ENCODE peak calls at places on chromosomes 2 and 18, in nine cellular contexts. U is lung microvascular endothelial cell, W is NCI-H345, X is fibroblast of the aortic adventitia, J is erythroblast, L is heart left ventricle, F is amniotic stem cell, A is left ventricle myocardium inferior, H is A673. Y is an unnamed sample.

GRCh38 chr18:58828399-58829121 is 36.1 kb upstream of the ZNF532 start:
- DNase-seq in W (no peak), J (no peak), X (no peak), L (no peak), F (no peak), H (no peak), A (no peak), U (no peak), Y (no peak)

GRCh38 chr2:203973000-203973399 is 36.4 kb downstream of the ICOS start:
- DNase-seq in X (no peak), U (no peak), W (no peak), L (no peak), A (no peak), H (no peak), F (no peak), J (no peak), Y (no peak)

GRCh38 chr2:224909885-224910517 is 132.3 kb downstream of the DOCK10 start:
- DNase-seq in X (peak; percentile 92), H (no peak), F (no peak), J (no peak), U (peak; percentile 73), A (peak; percentile 51), W (peak; percentile 45), L (peak; percentile 40), Y (peak; percentile 25)

GRCh38 chr2:86703704-86704370 is 16.3 kb upstream of the RMND5A start:
- DNase-seq in U (no peak), J (no peak), L (peak; percentile 81), W (peak; percentile 90), F (peak; percentile 82), X (peak; percentile 49), H (peak; percentile 81), A (peak; percentile 39), Y (no peak)

GRCh38 chr2:46303233-46303632 is 6.0 kb downstream of the EPAS1 start:
- DNase-seq in H (no peak), F (no peak), J (no peak), W (no peak), X (no peak), U (no peak), L (no peak), A (no peak), Y (no peak)

GRCh38 chr2:48548871-48549270 is 18.9 kb downstream of the STON1 start:
- DNase-seq in J (no peak), L (no peak), W (no peak), F (no peak), X (peak; percentile 76), A (no peak), H (no peak), U (no peak), Y (no peak)

GRCh38 chr18:12637901-12638633 is 19.8 kb downstream of the SPIRE1 start:
- DNase-seq in L (no peak), A (no peak), J (no peak), W (no peak), H (no peak), X (peak; percentile 93), U (no peak), F (no peak), Y (no peak)

GRCh38 chr2:172722481-172722880 is 13.2 kb upstream of the RAPGEF4 start:
- DNase-seq in L (no peak), H (no peak), F (no peak), U (no peak), W (no peak), A (no peak), J (no peak), X (no peak), Y (no peak)

GRCh38 chr2:54708584-54709340 is 14.7 kb upstream of the EML6 start:
- DNase-seq in A (peak; percentile 34), H (no peak), W (peak; percentile 76), J (no peak), X (no peak), L (peak; percentile 40), F (no peak), U (peak; percentile 33), Y (no peak)

GRCh38 chr2:200253631-200254030 is 52.9 kb upstream of the SPATS2L start:
- DNase-seq in U (no peak), L (no peak), W (no peak), A (peak; percentile 19), F (no peak), H (no peak), X (peak; percentile 62), J (no peak), Y (no peak)